ENCODE peak calls at places on chromosomes 3 and 15, in four cellular contexts. U is mammary epithelial cell, V is tibial nerve, S is Peyer's patch. Y is an unnamed sample.

GRCh38 chr15:32918481-32919026 is 200.8 kb downstream of the GREM1 start:
- DNase-seq in S (no peak), U (no peak), V (no peak), Y (no peak)

GRCh38 chr15:80856809-80857377 is 77.7 kb downstream of the CEMIP start:
- DNase-seq in S (peak; percentile 61), V (peak; percentile 12), U (no peak), Y (no peak)

GRCh38 chr15:90407871-90408317 is 19.9 kb downstream of the IQGAP1 start:
- DNase-seq in S (no peak), U (no peak), V (peak; percentile 3), Y (peak; percentile 13)

GRCh38 chr15:81948751-81949150 is 97.1 kb downstream of the MEX3B start:
- DNase-seq in S (no peak), U (no peak), V (no peak), Y (peak; percentile 34)

GRCh38 chr3:29212789-29213433 is 68.0 kb upstream of the RBMS3 start:
- DNase-seq in S (no peak), U (no peak), V (no peak), Y (no peak)

GRCh38 chr3:143600762-143601161 is 247.5 kb downstream of the SLC9A9 start:
- DNase-seq in V (no peak), U (no peak), S (no peak), Y (peak; percentile 60)

GRCh38 chr3:192130534-192131132 is 596.7 kb downstream of the FGF12 start:
- DNase-seq in S (peak; percentile 63), V (peak; percentile 64), U (peak; percentile 37), Y (peak; percentile 14)

GRCh38 chr3:167078070-167078622 is 302.0 kb downstream of the ZBBX start:
- DNase-seq in S (no peak), U (no peak), V (no peak), Y (no peak)

GRCh38 chr3:53324011-53324544 is 23.3 kb downstream of the DCP1A start:
- DNase-seq in U (no peak), V (no peak), S (no peak), Y (no peak)

GRCh38 chr3:134076816-134077215 is 47.1 kb upstream of the SLCO2A1 start:
- DNase-seq in U (no peak), V (no peak), S (no peak), Y (no peak)

GRCh38 chr3:138774529-138775253 is 60.0 kb downstream of the PIK3CB start:
- DNase-seq in U (peak; percentile 98), S (peak; percentile 70), V (peak; percentile 82), Y (peak; percentile 98)

GRCh38 chr3:141065841-141066592 is 14.9 kb downstream of the SPSB4 start:
- DNase-seq in U (no peak), S (no peak), V (no peak), Y (no peak)

GRCh38 chr3:69906351-69906966 is 93.1 kb upstream of the SAMMSON start:
- DNase-seq in U (no peak), V (no peak), S (no peak), Y (no peak)

GRCh38 chr3:71681224-71681668 is 44.0 kb downstream of the EIF4E3 start:
- DNase-seq in V (peak; percentile 56), U (peak; percentile 75), S (peak; percentile 63), Y (peak; percentile 75)

GRCh38 chr15:62119224-62119925 is 45.7 kb downstream of the C2CD4B start:
- DNase-seq in V (peak; percentile 23), U (peak; percentile 98), S (peak; percentile 56), Y (peak; percentile 92)

GRCh38 chr3:101646726-101647125 is 30.2 kb downstream of the ZBTB11 start:
- DNase-seq in U (peak; percentile 71), S (no peak), V (no peak), Y (no peak)

GRCh38 chr3:48412375-48413001 is 17.4 kb downstream of the PLXNB1 start:
- DNase-seq in V (no peak), U (no peak), S (no peak), Y (no peak)

GRCh38 chr3:173622156-173622555 is 224.6 kb downstream of the NLGN1 start:
- DNase-seq in V (no peak), S (no peak), U (no peak), Y (no peak)

GRCh38 chr3:12896206-12896697 is 54.9 kb upstream of the RPL32 start:
- DNase-seq in S (no peak), V (peak; percentile 24), U (no peak), Y (no peak)

GRCh38 chr15:79243723-79244122 is 38.8 kb upstream of the ANKRD34C start:
- DNase-seq in V (no peak), U (no peak), S (no peak), Y (peak; percentile 22)

GRCh38 chr15:99618941-99619411 is 53.2 kb downstream of the MEF2A start:
- DNase-seq in S (no peak), U (peak; percentile 26), V (no peak), Y (no peak)

GRCh38 chr3:31713820-31714511 is 181.2 kb downstream of the STT3B start:
- DNase-seq in V (no peak), U (no peak), S (no peak), Y (no peak)

GRCh38 chr3:169634618-169635236 is 28.8 kb downstream of the MECOM start:
- DNase-seq in S (peak; percentile 52), U (peak; percentile 40), V (no peak), Y (no peak)

GRCh38 chr3:72938471-72939265 is 50.8 kb downstream of the GXYLT2 start:
- DNase-seq in V (peak; percentile 83), S (peak; percentile 56), U (peak; percentile 63), Y (peak; percentile 97)

GRCh38 chr3:187858086-187858485 is 112.8 kb upstream of the BCL6 start:
- DNase-seq in U (no peak), V (peak; percentile 32), S (no peak), Y (no peak)

GRCh38 chr3:72397586-72397985 is 450.7 kb downstream of the SHQ1 start:
- DNase-seq in U (no peak), S (no peak), V (no peak), Y (no peak)

GRCh38 chr3:25235471-25235870 is 192.6 kb upstream of the RARB start:
- DNase-seq in V (no peak), S (no peak), U (no peak), Y (peak; percentile 75)

GRCh38 chr3:36911990-36912804 is 32.7 kb downstream of the TRANK1 start:
- DNase-seq in U (peak; percentile 81), S (no peak), V (no peak), Y (peak; percentile 53)

GRCh38 chr3:21170964-21171363 is 580.0 kb downstream of the ZNF385D start:
- DNase-seq in U (peak; percentile 21), S (no peak), V (no peak), Y (peak; percentile 14)

GRCh38 chr3:162391301-162391700 is 894.7 kb downstream of the OTOL1 start:
- DNase-seq in S (no peak), U (peak; percentile 47), V (no peak), Y (peak; percentile 53)

GRCh38 chr15:29900237-29901189 is 78.2 kb upstream of the TJP1 start:
- DNase-seq in S (no peak), V (no peak), U (peak; percentile 33), Y (no peak)

GRCh38 chr3:134808835-134809234 is 13.8 kb downstream of the EPHB1 start:
- DNase-seq in S (no peak), U (no peak), V (no peak), Y (no peak)

GRCh38 chr3:134627831-134628230 is 23.0 kb downstream of the KY start:
- DNase-seq in V (no peak), S (peak; percentile 40), U (peak; percentile 21), Y (no peak)

GRCh38 chr3:174859756-174860155 is 622 bp downstream of the NAALADL2 start:
- DNase-seq in S (no peak), U (no peak), V (no peak), Y (no peak)

GRCh38 chr15:42456971-42457370 is 34.0 kb downstream of the ZNF106 start:
- DNase-seq in U (no peak), S (no peak), V (no peak), Y (peak; percentile 52)
- H3K4me3 ChIP-seq in U (no peak overlapping the region), S (no peak overlapping the region), V (peak overlapping the region; percentile 21), Y (peak overlapping the region; percentile 26)

DNA sequence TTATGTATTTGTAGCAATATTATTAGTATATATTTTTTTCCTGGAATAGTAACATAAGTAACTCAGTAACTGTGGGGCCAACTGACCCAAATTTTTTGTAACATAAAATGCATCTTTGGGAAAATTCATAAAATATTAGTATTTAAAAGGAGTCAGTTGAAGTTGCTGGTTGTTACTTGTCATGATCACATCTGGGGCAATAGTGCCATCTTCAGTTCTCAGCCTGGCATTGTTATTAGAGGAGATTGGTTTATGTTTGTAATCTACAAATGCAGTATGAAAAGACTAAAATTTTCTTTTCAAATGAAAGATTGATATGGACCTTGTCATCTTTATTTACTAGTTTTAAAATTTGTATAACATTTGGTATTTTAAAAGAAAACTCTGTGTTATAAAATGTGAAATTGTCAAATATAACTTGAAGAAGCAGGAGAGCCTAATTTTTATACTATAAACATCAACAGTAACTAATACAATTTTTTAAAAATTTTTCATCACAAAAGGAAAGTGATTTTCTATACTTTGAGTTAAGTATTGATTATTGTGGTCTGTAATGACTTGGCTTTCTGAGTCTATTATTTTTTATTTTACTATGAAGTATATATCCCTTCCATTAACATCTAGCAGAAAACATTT is 38.8 kb upstream of the MLF1 start:
- DNase-seq in U (peak; percentile 24), V (peak; percentile 17), S (no peak), Y (peak; percentile 40)
- TF ChIP-seq CTCF in U (peak; percentile 68), V (peak; percentile 21), S (peak; percentile 56), Y (peak; percentile 58)

GRCh38 chr15:48520376-48521155 is 124.9 kb downstream of the FBN1 start:
- DNase-seq in V (no peak), U (no peak), S (no peak), Y (no peak)

GRCh38 chr15:48510976-48511375 is 134.5 kb downstream of the FBN1 start:
- DNase-seq in V (peak; percentile 48), U (no peak), S (no peak), Y (peak; percentile 33)

GRCh38 chr15:48514103-48514817 is 131.2 kb downstream of the FBN1 start:
- DNase-seq in S (no peak), V (no peak), U (no peak), Y (no peak)

GRCh38 chr15:48516125-48516524 is 129.4 kb downstream of the FBN1 start:
- DNase-seq in U (no peak), S (no peak), V (no peak), Y (no peak)

DNA sequence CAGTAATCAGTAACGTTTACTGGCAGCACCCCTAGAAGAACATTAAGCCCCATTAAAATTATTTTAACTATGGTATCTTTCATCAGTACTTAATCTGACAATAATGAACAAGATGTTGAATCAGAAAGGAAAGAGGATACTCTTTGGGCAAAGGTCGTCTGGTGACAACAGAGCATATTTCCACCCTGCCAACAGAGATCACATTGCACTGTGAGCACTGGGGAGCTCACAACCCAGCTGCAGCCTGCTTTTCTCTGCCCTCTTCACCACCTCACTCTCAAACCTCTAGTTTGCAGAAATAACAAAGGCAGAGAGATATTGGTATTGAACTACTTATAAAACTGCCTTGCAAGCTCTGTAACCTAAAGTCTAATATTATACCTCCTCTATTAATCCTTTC is 130.0 kb downstream of the FBN1 start:
- DNase-seq in S (no peak), V (no peak), U (no peak), Y (no peak)
- H3K27ac ChIP-seq in S (no peak overlapping the region), V (peak overlapping the region; percentile 4), U (no peak overlapping the region), Y (no peak overlapping the region)

DNA sequence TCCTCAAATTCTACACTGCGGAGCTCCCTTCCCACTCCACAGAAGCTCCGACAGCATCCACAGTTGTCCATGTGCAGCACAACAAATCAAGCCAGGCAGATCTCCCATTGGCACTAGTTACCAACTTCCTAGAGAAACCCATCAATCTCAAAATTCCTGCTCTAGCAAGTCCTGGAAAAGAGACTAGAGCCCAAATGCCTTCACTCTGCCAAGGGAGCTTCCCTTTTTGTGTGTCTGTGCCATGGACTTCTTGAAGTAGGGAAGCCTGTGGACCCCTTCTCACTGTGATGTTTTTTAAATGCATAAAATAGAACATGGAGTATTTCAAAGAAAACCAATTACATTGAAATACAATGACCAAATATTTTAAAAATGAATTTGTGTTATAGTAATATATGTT is 59.1 kb downstream of the TGFBR2 start:
- DNase-seq in U (no peak), S (no peak), V (no peak), Y (no peak)
- H3K4me3 ChIP-seq in U (no peak overlapping the region), S (no peak overlapping the region), V (no peak overlapping the region), Y (no peak overlapping the region)